ENCODE peak calls at places on chromosome 7, in nine cellular contexts. One of them, this sample, is unnamed.

GRCh38 chr7:155323001-155323638 is 25.4 kb downstream of the INSIG1 start:
- DNase-seq in amygdala: no peak
- DNase-seq in upper lobe of right lung: no peak
- DNase-seq in PC-3: no peak
- DNase-seq in M059J: no peak
- DNase-seq in cardiac septum: no peak
- DNase-seq in GM23338: no peak
- DNase-seq in suprapubic skin: no peak
- DNase-seq in NCI-H774: no peak
- DNase-seq in this sample: no peak

GRCh38 chr7:103989200-103989784 is at the start of gene RELN:
- DNase-seq in PC-3: no peak
- DNase-seq in amygdala: no peak
- DNase-seq in M059J: no peak
- DNase-seq in suprapubic skin: no peak
- DNase-seq in cardiac septum: no peak
- DNase-seq in NCI-H774: peak; percentile 31
- DNase-seq in upper lobe of right lung: no peak
- DNase-seq in GM23338: peak; percentile 69
- DNase-seq in this sample: no peak

GRCh38 chr7:123599766-123600165 is 1.9 kb upstream of the ASB15 start:
- DNase-seq in M059J: no peak
- DNase-seq in PC-3: peak; percentile 8
- DNase-seq in amygdala: no peak
- DNase-seq in NCI-H774: no peak
- DNase-seq in upper lobe of right lung: no peak
- DNase-seq in suprapubic skin: no peak
- DNase-seq in GM23338: no peak
- DNase-seq in cardiac septum: no peak
- DNase-seq in this sample: no peak

GRCh38 chr7:36490335-36490940 is 100.8 kb downstream of the ANLN start:
- DNase-seq in suprapubic skin: no peak
- DNase-seq in upper lobe of right lung: no peak
- DNase-seq in amygdala: no peak
- DNase-seq in PC-3: no peak
- DNase-seq in M059J: no peak
- DNase-seq in NCI-H774: no peak
- DNase-seq in cardiac septum: no peak
- DNase-seq in GM23338: no peak
- DNase-seq in this sample: no peak

GRCh38 chr7:131011976-131012375 is 278.0 kb upstream of the KLF14 start:
- DNase-seq in NCI-H774: no peak
- DNase-seq in amygdala: no peak
- DNase-seq in GM23338: no peak
- DNase-seq in M059J: peak; percentile 94
- DNase-seq in cardiac septum: no peak
- DNase-seq in PC-3: peak; percentile 54
- DNase-seq in suprapubic skin: no peak
- DNase-seq in upper lobe of right lung: no peak
- DNase-seq in this sample: no peak

GRCh38 chr7:15839415-15840100 is 153.1 kb upstream of the MEOX2 start:
- DNase-seq in suprapubic skin: peak; percentile 83
- DNase-seq in GM23338: peak; percentile 86
- DNase-seq in M059J: no peak
- DNase-seq in cardiac septum: peak; percentile 85
- DNase-seq in upper lobe of right lung: no peak
- DNase-seq in NCI-H774: no peak
- DNase-seq in amygdala: no peak
- DNase-seq in PC-3: no peak
- DNase-seq in this sample: peak; percentile 59

GRCh38 chr7:23277359-23277989 is 21.7 kb upstream of the MALSU1 start:
- DNase-seq in PC-3: peak; percentile 76
- DNase-seq in GM23338: peak; percentile 90
- DNase-seq in cardiac septum: no peak
- DNase-seq in upper lobe of right lung: no peak
- DNase-seq in suprapubic skin: no peak
- DNase-seq in NCI-H774: peak; percentile 45
- DNase-seq in M059J: peak; percentile 79
- DNase-seq in amygdala: no peak
- DNase-seq in this sample: peak; percentile 32

GRCh38 chr7:55156919-55157318 is 138.1 kb downstream of the EGFR start:
- DNase-seq in cardiac septum: no peak
- DNase-seq in amygdala: no peak
- DNase-seq in GM23338: peak; percentile 23
- DNase-seq in suprapubic skin: no peak
- DNase-seq in PC-3: no peak
- DNase-seq in NCI-H774: no peak
- DNase-seq in M059J: no peak
- DNase-seq in upper lobe of right lung: no peak
- DNase-seq in this sample: no peak

GRCh38 chr7:20172736-20173334 is 44.3 kb downstream of the MACC1 start:
- DNase-seq in suprapubic skin: no peak
- DNase-seq in upper lobe of right lung: peak; percentile 58
- DNase-seq in M059J: peak; percentile 85
- DNase-seq in cardiac septum: no peak
- DNase-seq in PC-3: peak; percentile 74
- DNase-seq in GM23338: peak; percentile 93
- DNase-seq in amygdala: peak; percentile 4
- DNase-seq in NCI-H774: peak; percentile 55
- DNase-seq in this sample: peak; percentile 60

GRCh38 chr7:85730016-85730415 is 543.2 kb upstream of the SEMA3D start:
- DNase-seq in GM23338: no peak
- DNase-seq in cardiac septum: no peak
- DNase-seq in amygdala: no peak
- DNase-seq in M059J: no peak
- DNase-seq in suprapubic skin: no peak
- DNase-seq in PC-3: peak; percentile 20
- DNase-seq in upper lobe of right lung: no peak
- DNase-seq in NCI-H774: no peak
- DNase-seq in this sample: no peak

GRCh38 chr7:16801579-16801978 is 3.2 kb downstream of the AGR2 start:
- DNase-seq in suprapubic skin: no peak
- DNase-seq in cardiac septum: no peak
- DNase-seq in M059J: no peak
- DNase-seq in PC-3: no peak
- DNase-seq in amygdala: no peak
- DNase-seq in upper lobe of right lung: no peak
- DNase-seq in GM23338: no peak
- DNase-seq in NCI-H774: no peak
- DNase-seq in this sample: no peak

GRCh38 chr7:711093-711966 is 15.2 kb upstream of the DNAAF5 start:
- DNase-seq in GM23338: no peak
- DNase-seq in amygdala: no peak
- DNase-seq in PC-3: no peak
- DNase-seq in upper lobe of right lung: no peak
- DNase-seq in cardiac septum: no peak
- DNase-seq in NCI-H774: no peak
- DNase-seq in M059J: no peak
- DNase-seq in suprapubic skin: peak; percentile 77
- DNase-seq in this sample: no peak

GRCh38 chr7:71591876-71592275 is 459.9 kb downstream of the GALNT17 start:
- DNase-seq in NCI-H774: no peak
- DNase-seq in GM23338: no peak
- DNase-seq in amygdala: no peak
- DNase-seq in upper lobe of right lung: no peak
- DNase-seq in PC-3: no peak
- DNase-seq in suprapubic skin: no peak
- DNase-seq in cardiac septum: no peak
- DNase-seq in M059J: no peak
- DNase-seq in this sample: no peak

GRCh38 chr7:17302575-17303142 is 4.2 kb downstream of the AHR start:
- DNase-seq in suprapubic skin: no peak
- DNase-seq in GM23338: peak; percentile 21
- DNase-seq in upper lobe of right lung: no peak
- DNase-seq in amygdala: no peak
- DNase-seq in NCI-H774: no peak
- DNase-seq in M059J: peak; percentile 72
- DNase-seq in cardiac septum: no peak
- DNase-seq in PC-3: peak; percentile 66
- DNase-seq in this sample: no peak

GRCh38 chr7:66641526-66641871 is 12.8 kb downstream of the KCTD7 start:
- DNase-seq in upper lobe of right lung: no peak
- DNase-seq in suprapubic skin: no peak
- DNase-seq in amygdala: no peak
- DNase-seq in M059J: no peak
- DNase-seq in PC-3: no peak
- DNase-seq in GM23338: no peak
- DNase-seq in NCI-H774: no peak
- DNase-seq in cardiac septum: no peak
- DNase-seq in this sample: no peak

GRCh38 chr7:105654994-105655900 is 74.0 kb upstream of the EFCAB10 start:
- DNase-seq in NCI-H774: no peak
- DNase-seq in M059J: peak; percentile 24
- DNase-seq in GM23338: peak; percentile 95
- DNase-seq in upper lobe of right lung: peak; percentile 6
- DNase-seq in suprapubic skin: no peak
- DNase-seq in amygdala: no peak
- DNase-seq in PC-3: peak; percentile 44
- DNase-seq in cardiac septum: no peak
- DNase-seq in this sample: no peak

GRCh38 chr7:150362989-150363769 is 5.4 kb upstream of the REPIN1 start:
- DNase-seq in amygdala: no peak
- DNase-seq in suprapubic skin: no peak
- DNase-seq in GM23338: no peak
- DNase-seq in cardiac septum: no peak
- DNase-seq in PC-3: peak; percentile 38
- DNase-seq in M059J: peak; percentile 63
- DNase-seq in upper lobe of right lung: peak; percentile 2
- DNase-seq in NCI-H774: no peak
- DNase-seq in this sample: no peak

GRCh38 chr7:128916643-128916915 is 6.1 kb upstream of the KCP start:
- DNase-seq in M059J: no peak
- DNase-seq in GM23338: no peak
- DNase-seq in PC-3: no peak
- DNase-seq in upper lobe of right lung: no peak
- DNase-seq in amygdala: no peak
- DNase-seq in suprapubic skin: no peak
- DNase-seq in cardiac septum: no peak
- DNase-seq in NCI-H774: no peak
- DNase-seq in this sample: no peak

GRCh38 chr7:101911011-101911799 is 93.8 kb downstream of the CUX1 start:
- DNase-seq in PC-3: no peak
- DNase-seq in NCI-H774: no peak
- DNase-seq in GM23338: no peak
- DNase-seq in amygdala: no peak
- DNase-seq in upper lobe of right lung: peak; percentile 55
- DNase-seq in suprapubic skin: peak; percentile 67
- DNase-seq in cardiac septum: no peak
- DNase-seq in M059J: no peak
- DNase-seq in this sample: no peak

GRCh38 chr7:40015790-40016296 is 65.8 kb downstream of the CDK13 start:
- DNase-seq in cardiac septum: no peak
- DNase-seq in upper lobe of right lung: no peak
- DNase-seq in amygdala: no peak
- DNase-seq in M059J: peak; percentile 35
- DNase-seq in suprapubic skin: no peak
- DNase-seq in NCI-H774: no peak
- DNase-seq in PC-3: peak; percentile 23
- DNase-seq in GM23338: no peak
- DNase-seq in this sample: no peak

GRCh38 chr7:38179719-38180333 is 1.8 kb downstream of the STARD3NL start:
- DNase-seq in suprapubic skin: no peak
- DNase-seq in upper lobe of right lung: no peak
- DNase-seq in amygdala: no peak
- DNase-seq in NCI-H774: no peak
- DNase-seq in PC-3: no peak
- DNase-seq in cardiac septum: no peak
- DNase-seq in M059J: peak; percentile 54
- DNase-seq in GM23338: no peak
- DNase-seq in this sample: no peak

GRCh38 chr7:47455872-47456185 is 126.1 kb downstream of the TNS3 start:
- DNase-seq in PC-3: no peak
- DNase-seq in cardiac septum: no peak
- DNase-seq in amygdala: no peak
- DNase-seq in NCI-H774: no peak
- DNase-seq in GM23338: no peak
- DNase-seq in M059J: no peak
- DNase-seq in upper lobe of right lung: no peak
- DNase-seq in suprapubic skin: no peak
- DNase-seq in this sample: no peak

GRCh38 chr7:69599879-69600764 is 1.8 kb downstream of the AUTS2 start:
- DNase-seq in GM23338: peak; percentile 53
- DNase-seq in amygdala: no peak
- DNase-seq in NCI-H774: no peak
- DNase-seq in upper lobe of right lung: peak; percentile 59
- DNase-seq in suprapubic skin: no peak
- DNase-seq in cardiac septum: no peak
- DNase-seq in PC-3: no peak
- DNase-seq in M059J: no peak
- DNase-seq in this sample: no peak

GRCh38 chr7:135260470-135260869 is 26.8 kb downstream of the STRA8 start:
- DNase-seq in GM23338: no peak
- DNase-seq in upper lobe of right lung: no peak
- DNase-seq in M059J: no peak
- DNase-seq in PC-3: no peak
- DNase-seq in suprapubic skin: no peak
- DNase-seq in amygdala: no peak
- DNase-seq in NCI-H774: no peak
- DNase-seq in cardiac septum: no peak
- DNase-seq in this sample: no peak

GRCh38 chr7:85178531-85179298 is 8.1 kb downstream of the SEMA3D start:
- DNase-seq in suprapubic skin: no peak
- DNase-seq in amygdala: no peak
- DNase-seq in GM23338: peak; percentile 16
- DNase-seq in M059J: peak; percentile 41
- DNase-seq in PC-3: no peak
- DNase-seq in upper lobe of right lung: no peak
- DNase-seq in NCI-H774: no peak
- DNase-seq in cardiac septum: no peak
- DNase-seq in this sample: no peak

GRCh38 chr7:33825644-33826043 is 79.7 kb upstream of the BMPER start:
- DNase-seq in upper lobe of right lung: no peak
- DNase-seq in PC-3: no peak
- DNase-seq in cardiac septum: no peak
- DNase-seq in NCI-H774: no peak
- DNase-seq in suprapubic skin: no peak
- DNase-seq in M059J: no peak
- DNase-seq in amygdala: no peak
- DNase-seq in GM23338: no peak
- DNase-seq in this sample: no peak

GRCh38 chr7:105723582-105723981 is 142.3 kb upstream of the EFCAB10 start:
- DNase-seq in PC-3: no peak
- DNase-seq in upper lobe of right lung: no peak
- DNase-seq in amygdala: peak; percentile 13
- DNase-seq in suprapubic skin: no peak
- DNase-seq in cardiac septum: no peak
- DNase-seq in GM23338: peak; percentile 51
- DNase-seq in NCI-H774: no peak
- DNase-seq in M059J: no peak
- DNase-seq in this sample: no peak

GRCh38 chr7:98110249-98111022 is 3.8 kb downstream of the LMTK2 start:
- DNase-seq in M059J: no peak
- DNase-seq in PC-3: no peak
- DNase-seq in NCI-H774: peak; percentile 18
- DNase-seq in suprapubic skin: no peak
- DNase-seq in amygdala: no peak
- DNase-seq in GM23338: peak; percentile 53
- DNase-seq in cardiac septum: no peak
- DNase-seq in upper lobe of right lung: no peak
- DNase-seq in this sample: no peak

GRCh38 chr7:129825554-129826267 is 127.0 kb downstream of the UBE2H start:
- DNase-seq in suprapubic skin: peak; percentile 90
- DNase-seq in M059J: peak; percentile 78
- DNase-seq in upper lobe of right lung: peak; percentile 95
- DNase-seq in NCI-H774: peak; percentile 82
- DNase-seq in PC-3: peak; percentile 90
- DNase-seq in amygdala: peak; percentile 78
- DNase-seq in GM23338: peak; percentile 84
- DNase-seq in cardiac septum: peak; percentile 96
- DNase-seq in this sample: peak; percentile 72

GRCh38 chr7:28755255-28755654 is 202.9 kb downstream of the TRIL start:
- DNase-seq in amygdala: no peak
- DNase-seq in PC-3: peak; percentile 61
- DNase-seq in M059J: peak; percentile 84
- DNase-seq in suprapubic skin: no peak
- DNase-seq in NCI-H774: no peak
- DNase-seq in upper lobe of right lung: no peak
- DNase-seq in GM23338: no peak
- DNase-seq in cardiac septum: no peak
- DNase-seq in this sample: peak; percentile 33

GRCh38 chr7:130141161-130141857 is 63.9 kb downstream of the TMEM209 start:
- DNase-seq in upper lobe of right lung: peak; percentile 92
- DNase-seq in suprapubic skin: no peak
- DNase-seq in M059J: no peak
- DNase-seq in PC-3: no peak
- DNase-seq in NCI-H774: peak; percentile 78
- DNase-seq in amygdala: peak; percentile 61
- DNase-seq in GM23338: peak; percentile 97
- DNase-seq in cardiac septum: peak; percentile 86
- DNase-seq in this sample: peak; percentile 64

This sample was measured in tibial nerve.